ENCODE peak calls at places on chromosomes 1 and 21, in six cellular contexts. P, B, V, Z, Y and C are unnamed samples.

GRCh38 chr1:94006604-94007003 is 97.4 kb upstream of the GCLM start:
- DNase-seq in P (no peak), Y (no peak), Z (no peak), B (no peak), V (no peak), C (no peak)

GRCh38 chr1:121418369-121419049 is 233.7 kb downstream of the SRGAP2C start:
- DNase-seq in P (no peak), B (no peak), Y (no peak), Z (no peak), V (no peak), C (no peak)

GRCh38 chr21:14543983-14544382 is 2.1 kb downstream of the SAMSN1 start:
- DNase-seq in Y (no peak), P (no peak), Z (no peak), V (no peak), B (no peak), C (no peak)

GRCh38 chr1:206772228-206773002 is at the start of gene IL10:
- DNase-seq in Y (no peak), Z (no peak), B (no peak), P (peak; percentile 84), V (no peak), C (no peak)

GRCh38 chr1:160325252-160325651 is 17.8 kb downstream of the COPA start:
- DNase-seq in Z (no peak), B (no peak), Y (no peak), V (no peak), P (no peak), C (peak; percentile 47)

GRCh38 chr1:205458777-205459566 is 3.1 kb upstream of the BLACAT1 start:
- DNase-seq in Y (peak; percentile 43), B (no peak), P (no peak), V (no peak), Z (peak; percentile 75), C (peak; percentile 10)

GRCh38 chr1:38835230-38835827 is 24.2 kb downstream of the RRAGC start:
- DNase-seq in Y (peak; percentile 82), V (no peak), P (no peak), B (no peak), Z (peak; percentile 91), C (peak; percentile 80)

GRCh38 chr1:171901245-171901644 is 59.9 kb downstream of the DNM3 start:
- DNase-seq in B (no peak), P (no peak), Z (peak; percentile 27), Y (no peak), V (no peak), C (no peak)

GRCh38 chr1:163071381-163072255 is 2.5 kb downstream of the RGS4 start:
- DNase-seq in Z (peak; percentile 97), P (no peak), B (no peak), V (no peak), Y (peak; percentile 56), C (no peak)

GRCh38 chr1:163066686-163067085 is 2.5 kb upstream of the RGS4 start:
- DNase-seq in V (no peak), B (no peak), P (no peak), Z (no peak), Y (no peak), C (no peak)

GRCh38 chr1:163068716-163069115 is 445 bp upstream of the RGS4 start:
- DNase-seq in V (no peak), B (no peak), Y (no peak), P (no peak), Z (peak; percentile 35), C (no peak)

GRCh38 chr1:163069655-163070277 is 605 bp downstream of the RGS4 start:
- DNase-seq in Y (no peak), B (no peak), Z (no peak), P (no peak), V (no peak), C (no peak)

GRCh38 chr1:163069142-163069541 is at the start of gene RGS4:
- DNase-seq in B (no peak), V (peak; percentile 67), Z (peak; percentile 88), Y (peak; percentile 29), P (no peak), C (peak; percentile 39)
- TF ChIP-seq CTCF in B (peak; percentile 34), V (peak; percentile 13), Z (peak; percentile 93), Y (no peak), P (peak; percentile 18), C (peak; percentile 73)

DNA sequence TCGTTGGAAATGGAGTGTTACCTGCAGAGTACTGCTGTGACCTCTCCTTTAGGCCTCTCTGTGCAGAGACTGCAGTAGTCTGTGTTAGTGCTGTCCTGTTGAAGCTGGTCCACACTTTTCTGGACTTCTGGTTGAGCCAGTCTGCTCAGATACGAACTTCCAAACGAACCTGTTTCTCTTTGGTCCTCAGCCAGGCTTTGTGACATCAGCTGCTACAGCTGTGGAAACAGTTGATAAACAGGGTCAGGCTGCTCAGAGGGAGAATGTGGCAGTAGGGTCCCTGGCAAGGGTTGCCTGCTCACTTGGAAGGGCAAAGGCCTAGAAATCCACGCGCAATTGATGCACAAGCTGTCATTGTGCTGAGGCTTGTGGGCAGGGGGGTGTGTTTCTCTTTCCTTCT is 98.8 kb downstream of the NOS1AP start:
- DNase-seq in B (no peak), P (no peak), V (no peak), Z (peak; percentile 84), Y (no peak), C (peak; percentile 95)
- H3K4me3 ChIP-seq in B (no peak overlapping the region), P (no peak overlapping the region), V (no peak overlapping the region), Z (no peak overlapping the region), Y (no peak overlapping the region), C (no peak overlapping the region)

GRCh38 chr21:37909936-37910335 is 6.3 kb downstream of the KCNJ6 start:
- DNase-seq in P (no peak), B (no peak), Y (no peak), Z (no peak), V (no peak), C (no peak)
- TF ChIP-seq CTCF in P (no peak), B (no peak), Y (no peak), Z (peak; percentile 41), V (no peak), C (peak; percentile 15)

GRCh38 chr1:86548863-86549262 is 2.0 kb downstream of the CLCA4 start:
- DNase-seq in V (no peak), P (no peak), Z (no peak), B (no peak), Y (no peak), C (no peak)

GRCh38 chr1:86552376-86552775 is 5.5 kb downstream of the CLCA4 start:
- DNase-seq in P (peak; percentile 78), B (no peak), Z (no peak), V (peak; percentile 61), Y (no peak), C (no peak)

GRCh38 chr1:86546787-86547221 is at the start of gene CLCA4:
- DNase-seq in P (no peak), V (no peak), Y (no peak), B (no peak), Z (peak; percentile 38), C (no peak)

DNA sequence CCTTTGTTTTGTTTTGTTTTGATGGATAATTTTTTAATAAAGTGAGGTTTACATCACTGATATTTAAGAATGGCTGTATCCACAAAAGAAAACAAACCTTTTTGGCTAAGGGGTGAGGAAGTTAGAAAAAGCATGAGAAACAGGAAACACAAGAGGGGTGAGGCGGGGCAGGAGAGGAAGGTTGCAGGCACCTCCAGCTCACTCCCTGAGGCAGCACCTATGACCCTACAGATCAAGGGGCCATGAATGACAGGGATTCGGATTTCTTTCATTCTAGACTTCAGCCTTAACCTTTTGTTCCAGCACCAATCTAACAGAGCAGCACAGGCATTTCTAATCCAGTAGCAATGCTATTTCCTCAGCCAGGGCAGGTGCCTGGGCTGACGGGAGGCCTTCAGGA is 4.4 kb downstream of the CLCA4 start:
- DNase-seq in P (no peak), Y (no peak), B (no peak), Z (no peak), V (no peak), C (no peak)
- H3K4me3 ChIP-seq in P (no peak overlapping the region), Y (no peak overlapping the region), B (no peak overlapping the region), Z (no peak overlapping the region), V (no peak overlapping the region), C (no peak overlapping the region)

DNA sequence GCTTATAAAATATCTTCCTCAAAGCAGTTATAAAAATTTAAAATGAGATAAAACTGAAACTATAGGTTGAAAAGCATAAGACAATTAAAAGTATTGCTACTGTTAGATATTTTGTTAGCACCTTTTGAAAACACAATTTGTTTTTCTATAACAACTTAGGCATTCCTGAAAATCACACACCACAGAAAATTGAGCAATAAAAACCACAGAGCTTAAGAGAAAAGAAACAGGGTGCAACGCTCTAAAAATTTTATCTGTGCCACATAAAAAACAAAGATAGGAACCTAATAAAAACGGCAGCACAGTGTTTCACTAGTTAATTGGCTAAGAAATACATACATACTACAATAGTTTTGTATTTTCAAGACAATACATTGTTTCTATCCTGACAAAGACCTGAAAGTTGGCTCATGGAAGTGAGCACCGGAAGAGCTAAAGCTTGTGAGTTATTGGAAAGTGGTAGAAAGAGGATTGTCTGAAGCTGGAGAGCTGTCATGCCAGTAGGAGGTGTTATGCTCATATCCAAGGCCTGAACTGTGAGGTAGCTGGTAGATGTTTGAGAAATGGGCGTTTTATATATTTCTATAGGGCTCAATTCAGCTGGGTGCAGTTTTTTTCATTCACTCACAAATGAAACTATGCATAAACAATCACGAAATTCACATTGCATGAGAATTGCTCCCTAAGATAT is 45.8 kb downstream of the RGS7 start:
- DNase-seq in Y (no peak), B (no peak), Z (peak; percentile 43), P (no peak), V (no peak), C (no peak)
- TF ChIP-seq CTCF in Y (no peak), B (no peak), Z (peak; percentile 55), P (no peak), V (no peak), C (peak; percentile 18)